ENCODE peak calls at places on chromosome 16, in eight cellular contexts. One of them, this sample, is unnamed.

GRCh38 chr16:75433732-75434413 is 570 bp upstream of the CFDP1 start:
- DNase-seq in DND-41: no peak
- DNase-seq in cardiac muscle cell: peak; percentile 97
- DNase-seq in kidney: no peak
- DNase-seq in stomach: peak; percentile 71
- DNase-seq in MM.1S: peak; percentile 66
- DNase-seq in heart right ventricle: no peak
- DNase-seq in uterus: peak; percentile 85
- DNase-seq in this sample: peak; percentile 83

GRCh38 chr16:61998460-61998859 is 37.8 kb downstream of the CDH8 start:
- DNase-seq in cardiac muscle cell: no peak
- DNase-seq in heart right ventricle: no peak
- DNase-seq in MM.1S: no peak
- DNase-seq in kidney: no peak
- DNase-seq in DND-41: no peak
- DNase-seq in uterus: no peak
- DNase-seq in stomach: no peak
- DNase-seq in this sample: no peak

GRCh38 chr16:58077796-58078195 is 51.4 kb downstream of the CFAP20 start:
- DNase-seq in uterus: no peak
- DNase-seq in kidney: peak; percentile 41
- DNase-seq in heart right ventricle: no peak
- DNase-seq in cardiac muscle cell: no peak
- DNase-seq in stomach: no peak
- DNase-seq in DND-41: no peak
- DNase-seq in MM.1S: no peak
- DNase-seq in this sample: no peak

GRCh38 chr16:55832788-55833583 is at the start of gene CES1:
- DNase-seq in heart right ventricle: peak; percentile 68
- DNase-seq in kidney: peak; percentile 94
- DNase-seq in uterus: no peak
- DNase-seq in DND-41: no peak
- DNase-seq in MM.1S: no peak
- DNase-seq in stomach: no peak
- DNase-seq in cardiac muscle cell: no peak
- DNase-seq in this sample: peak; percentile 88

GRCh38 chr16:31132303-31132978 is 3.1 kb downstream of the PRSS8 start:
- DNase-seq in DND-41: no peak
- DNase-seq in kidney: no peak
- DNase-seq in heart right ventricle: no peak
- DNase-seq in stomach: no peak
- DNase-seq in MM.1S: no peak
- DNase-seq in cardiac muscle cell: no peak
- DNase-seq in uterus: no peak
- DNase-seq in this sample: no peak

GRCh38 chr16:4828567-4829320 is 18.3 kb downstream of the GLYR1 start:
- DNase-seq in MM.1S: no peak
- DNase-seq in kidney: no peak
- DNase-seq in cardiac muscle cell: no peak
- DNase-seq in uterus: no peak
- DNase-seq in heart right ventricle: peak; percentile 32
- DNase-seq in DND-41: no peak
- DNase-seq in stomach: no peak
- DNase-seq in this sample: no peak

GRCh38 chr16:18789850-18790706 is at the start of gene RPS15A:
- DNase-seq in cardiac muscle cell: peak; percentile 98
- DNase-seq in DND-41: peak; percentile 96
- DNase-seq in kidney: peak; percentile 97
- DNase-seq in uterus: peak; percentile 96
- DNase-seq in MM.1S: peak; percentile 98
- DNase-seq in heart right ventricle: peak; percentile 88
- DNase-seq in stomach: peak; percentile 94
- DNase-seq in this sample: peak; percentile 97

GRCh38 chr16:69338557-69339288 is 641 bp downstream of the COG8 start:
- DNase-seq in kidney: peak; percentile 18
- DNase-seq in MM.1S: peak; percentile 76
- DNase-seq in uterus: no peak
- DNase-seq in stomach: no peak
- DNase-seq in heart right ventricle: no peak
- DNase-seq in cardiac muscle cell: no peak
- DNase-seq in DND-41: peak; percentile 28
- DNase-seq in this sample: no peak

GRCh38 chr16:66543541-66543940 is 6.4 kb downstream of the TK2 start:
- DNase-seq in DND-41: no peak
- DNase-seq in stomach: no peak
- DNase-seq in uterus: no peak
- DNase-seq in heart right ventricle: no peak
- DNase-seq in kidney: no peak
- DNase-seq in MM.1S: no peak
- DNase-seq in cardiac muscle cell: no peak
- DNase-seq in this sample: no peak

GRCh38 chr16:9159839-9160550 is 68.6 kb downstream of the HAPSTR1 start:
- DNase-seq in cardiac muscle cell: peak; percentile 66
- DNase-seq in stomach: peak; percentile 57
- DNase-seq in MM.1S: peak; percentile 56
- DNase-seq in kidney: no peak
- DNase-seq in DND-41: peak; percentile 63
- DNase-seq in heart right ventricle: no peak
- DNase-seq in uterus: no peak
- DNase-seq in this sample: peak; percentile 82

GRCh38 chr16:16116841-16117240 is 106.5 kb downstream of the ABCC6 start:
- DNase-seq in heart right ventricle: no peak
- DNase-seq in uterus: no peak
- DNase-seq in kidney: no peak
- DNase-seq in stomach: no peak
- DNase-seq in MM.1S: no peak
- DNase-seq in cardiac muscle cell: no peak
- DNase-seq in DND-41: no peak
- DNase-seq in this sample: no peak

GRCh38 chr16:66007717-66008116 is 358.8 kb upstream of the CDH5 start:
- DNase-seq in uterus: no peak
- DNase-seq in kidney: no peak
- DNase-seq in DND-41: no peak
- DNase-seq in MM.1S: peak; percentile 9
- DNase-seq in heart right ventricle: no peak
- DNase-seq in cardiac muscle cell: peak; percentile 82
- DNase-seq in stomach: no peak
- DNase-seq in this sample: peak; percentile 8

GRCh38 chr16:53559552-53559951 is 56.5 kb upstream of the AKTIP start:
- DNase-seq in MM.1S: no peak
- DNase-seq in cardiac muscle cell: no peak
- DNase-seq in kidney: no peak
- DNase-seq in heart right ventricle: no peak
- DNase-seq in uterus: no peak
- DNase-seq in stomach: no peak
- DNase-seq in DND-41: no peak
- DNase-seq in this sample: no peak

GRCh38 chr16:80803341-80804060 is 897 bp downstream of the CDYL2 start:
- DNase-seq in stomach: peak; percentile 45
- DNase-seq in cardiac muscle cell: peak; percentile 25
- DNase-seq in kidney: peak; percentile 81
- DNase-seq in MM.1S: no peak
- DNase-seq in uterus: no peak
- DNase-seq in heart right ventricle: peak; percentile 33
- DNase-seq in DND-41: no peak
- DNase-seq in this sample: peak; percentile 63

GRCh38 chr16:89412811-89413210 is 77.5 kb downstream of the ANKRD11 start:
- DNase-seq in kidney: no peak
- DNase-seq in uterus: no peak
- DNase-seq in stomach: no peak
- DNase-seq in heart right ventricle: peak; percentile 50
- DNase-seq in DND-41: no peak
- DNase-seq in cardiac muscle cell: no peak
- DNase-seq in MM.1S: no peak
- DNase-seq in this sample: peak; percentile 78

GRCh38 chr16:15770512-15770911 is 86.3 kb downstream of the MYH11 start:
- DNase-seq in MM.1S: no peak
- DNase-seq in uterus: no peak
- DNase-seq in kidney: no peak
- DNase-seq in DND-41: no peak
- DNase-seq in cardiac muscle cell: peak; percentile 92
- DNase-seq in stomach: no peak
- DNase-seq in heart right ventricle: no peak
- DNase-seq in this sample: no peak

GRCh38 chr16:88753191-88753590 is 31.8 kb downstream of the PIEZO1 start:
- DNase-seq in stomach: no peak
- DNase-seq in uterus: no peak
- DNase-seq in heart right ventricle: no peak
- DNase-seq in cardiac muscle cell: no peak
- DNase-seq in DND-41: no peak
- DNase-seq in kidney: no peak
- DNase-seq in MM.1S: no peak
- DNase-seq in this sample: no peak

GRCh38 chr16:67016143-67016542 is 12.8 kb upstream of the CBFB start:
- DNase-seq in MM.1S: no peak
- DNase-seq in stomach: no peak
- DNase-seq in heart right ventricle: no peak
- DNase-seq in uterus: peak; percentile 9
- DNase-seq in kidney: no peak
- DNase-seq in cardiac muscle cell: no peak
- DNase-seq in DND-41: no peak
- DNase-seq in this sample: no peak

GRCh38 chr16:55513616-55514015 is 4.7 kb downstream of the LPCAT2 start:
- DNase-seq in uterus: no peak
- DNase-seq in DND-41: no peak
- DNase-seq in cardiac muscle cell: no peak
- DNase-seq in MM.1S: no peak
- DNase-seq in kidney: no peak
- DNase-seq in stomach: no peak
- DNase-seq in heart right ventricle: no peak
- DNase-seq in this sample: no peak

GRCh38 chr16:21565816-21566669 is 33.3 kb upstream of the METTL9 start:
- DNase-seq in DND-41: no peak
- DNase-seq in MM.1S: peak; percentile 42
- DNase-seq in cardiac muscle cell: no peak
- DNase-seq in kidney: no peak
- DNase-seq in stomach: peak; percentile 23
- DNase-seq in heart right ventricle: no peak
- DNase-seq in uterus: no peak
- DNase-seq in this sample: no peak

GRCh38 chr16:17273142-17273561 is 197.6 kb downstream of the XYLT1 start:
- DNase-seq in stomach: no peak
- DNase-seq in kidney: no peak
- DNase-seq in cardiac muscle cell: peak; percentile 79
- DNase-seq in uterus: peak; percentile 20
- DNase-seq in DND-41: no peak
- DNase-seq in MM.1S: no peak
- DNase-seq in heart right ventricle: no peak
- DNase-seq in this sample: no peak

GRCh38 chr16:4323845-4324478 is 8.1 kb downstream of the GLIS2 start:
- DNase-seq in DND-41: no peak
- DNase-seq in uterus: peak; percentile 74
- DNase-seq in MM.1S: no peak
- DNase-seq in cardiac muscle cell: peak; percentile 77
- DNase-seq in heart right ventricle: peak; percentile 70
- DNase-seq in stomach: peak; percentile 72
- DNase-seq in kidney: peak; percentile 93
- DNase-seq in this sample: peak; percentile 74

GRCh38 chr16:61419771-61420170 is 616.5 kb downstream of the CDH8 start:
- DNase-seq in cardiac muscle cell: no peak
- DNase-seq in MM.1S: no peak
- DNase-seq in heart right ventricle: no peak
- DNase-seq in kidney: no peak
- DNase-seq in stomach: no peak
- DNase-seq in DND-41: no peak
- DNase-seq in uterus: no peak
- DNase-seq in this sample: peak; percentile 53

GRCh38 chr16:5603836-5604235 is 506.2 kb upstream of the EEF2KMT start:
- DNase-seq in uterus: no peak
- DNase-seq in kidney: no peak
- DNase-seq in DND-41: no peak
- DNase-seq in heart right ventricle: no peak
- DNase-seq in cardiac muscle cell: no peak
- DNase-seq in stomach: no peak
- DNase-seq in MM.1S: no peak
- DNase-seq in this sample: no peak

GRCh38 chr16:725463-726187 is 618 bp downstream of the CCDC78 start:
- DNase-seq in DND-41: no peak
- DNase-seq in kidney: no peak
- DNase-seq in uterus: no peak
- DNase-seq in MM.1S: no peak
- DNase-seq in cardiac muscle cell: no peak
- DNase-seq in heart right ventricle: no peak
- DNase-seq in stomach: no peak
- DNase-seq in this sample: no peak
- H3K27ac ChIP-seq in DND-41: no peak overlapping the region
- H3K27ac ChIP-seq in kidney: no peak overlapping the region
- H3K27ac ChIP-seq in uterus: no peak overlapping the region
- H3K27ac ChIP-seq in MM.1S: no peak overlapping the region
- H3K27ac ChIP-seq in cardiac muscle cell: no peak overlapping the region
- H3K27ac ChIP-seq in heart right ventricle: no peak overlapping the region
- H3K27ac ChIP-seq in stomach: no peak overlapping the region
- H3K27ac ChIP-seq in this sample: no peak overlapping the region

GRCh38 chr16:84683691-84684591 is 15.9 kb upstream of the USP10 start:
- DNase-seq in heart right ventricle: no peak
- DNase-seq in uterus: no peak
- DNase-seq in kidney: no peak
- DNase-seq in MM.1S: no peak
- DNase-seq in DND-41: no peak
- DNase-seq in stomach: no peak
- DNase-seq in cardiac muscle cell: no peak
- DNase-seq in this sample: peak; percentile 63
- H3K4me1 ChIP-seq in heart right ventricle: no peaks in the 10 kb centered on the region
- H3K4me1 ChIP-seq in uterus: no peaks in the 10 kb centered on the region
- H3K4me1 ChIP-seq in kidney: no peaks in the 10 kb centered on the region
- H3K4me1 ChIP-seq in MM.1S: no peaks in the 10 kb centered on the region
- H3K4me1 ChIP-seq in DND-41: no peaks in the 10 kb centered on the region
- H3K4me1 ChIP-seq in stomach: no peaks in the 10 kb centered on the region
- H3K4me1 ChIP-seq in cardiac muscle cell: no peaks in the 10 kb centered on the region
- H3K4me1 ChIP-seq in this sample: peaks cover 6% of the 10 kb centered on the region

DNA sequence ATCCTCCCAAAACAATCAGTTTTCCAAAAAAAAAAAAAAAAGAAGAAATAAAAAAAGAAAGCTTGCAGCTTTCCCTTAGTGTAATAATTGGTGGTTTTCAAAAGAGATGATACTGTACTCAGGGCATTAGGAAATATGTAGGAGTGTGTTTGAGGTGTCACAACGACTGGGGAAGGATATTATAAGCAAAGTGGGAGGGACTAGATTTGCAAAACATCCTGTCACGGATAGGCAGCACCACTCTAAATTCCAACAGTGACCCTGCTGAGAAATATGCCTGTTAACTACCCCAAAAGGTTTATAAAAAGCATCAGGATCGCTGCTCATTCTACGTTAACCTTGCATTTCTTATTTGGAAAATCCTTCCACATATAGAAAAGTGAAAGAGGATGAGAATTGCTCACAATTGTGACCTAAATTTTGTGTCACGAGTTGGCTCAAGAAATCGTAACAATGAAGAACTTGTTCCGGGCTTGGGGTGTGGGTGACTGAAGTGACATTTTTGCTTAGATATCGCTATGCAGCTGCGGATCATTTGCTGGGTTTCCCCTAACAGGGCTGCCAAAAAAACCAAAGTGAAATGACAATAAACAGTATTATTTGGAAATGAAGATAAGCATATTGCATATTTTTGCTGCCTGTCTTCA is 51.6 kb downstream of the N4BP1 start:
- DNase-seq in heart right ventricle: no peak
- DNase-seq in cardiac muscle cell: peak; percentile 82
- DNase-seq in DND-41: no peak
- DNase-seq in uterus: no peak
- DNase-seq in stomach: no peak
- DNase-seq in kidney: no peak
- DNase-seq in MM.1S: no peak
- DNase-seq in this sample: no peak
- H3K27ac ChIP-seq in heart right ventricle: peak overlapping the region; percentile 9
- H3K27ac ChIP-seq in cardiac muscle cell: peak overlapping the region; percentile 26
- H3K27ac ChIP-seq in DND-41: no peak overlapping the region
- H3K27ac ChIP-seq in uterus: peak overlapping the region; percentile 17
- H3K27ac ChIP-seq in stomach: peak overlapping the region; percentile 42
- H3K27ac ChIP-seq in kidney: no peak overlapping the region
- H3K27ac ChIP-seq in MM.1S: no peak overlapping the region
- H3K27ac ChIP-seq in this sample: no peak overlapping the region

GRCh38 chr16:23943604-23944003 is 107.8 kb downstream of the PRKCB start:
- DNase-seq in heart right ventricle: no peak
- DNase-seq in kidney: no peak
- DNase-seq in stomach: no peak
- DNase-seq in MM.1S: no peak
- DNase-seq in DND-41: no peak
- DNase-seq in uterus: no peak
- DNase-seq in cardiac muscle cell: no peak
- DNase-seq in this sample: no peak
- H3K4me1 ChIP-seq in heart right ventricle: no peaks in the 10 kb centered on the region
- H3K4me1 ChIP-seq in kidney: no peaks in the 10 kb centered on the region
- H3K4me1 ChIP-seq in stomach: no peaks in the 10 kb centered on the region
- H3K4me1 ChIP-seq in MM.1S: no peaks in the 10 kb centered on the region
- H3K4me1 ChIP-seq in DND-41: peaks cover 5% of the 10 kb centered on the region
- H3K4me1 ChIP-seq in uterus: no peaks in the 10 kb centered on the region
- H3K4me1 ChIP-seq in cardiac muscle cell: no peaks in the 10 kb centered on the region
- H3K4me1 ChIP-seq in this sample: peaks cover 18% of the 10 kb centered on the region